ENCODE peak calls at places on chromosomes 2 and 18, in four cellular contexts. Q is colonic mucosa, Y is endothelial cell of umbilical vein, B is GM23338. V is an unnamed sample.
A peak's percentile ranks its signal among the peaks of the same experiment; 100 is the strongest.

GRCh38 chr2:4340536-4340935 is 637.2 kb downstream of the DCDC2C start:
- DNase-seq in Q (no peak), B (no peak), Y (peak; percentile 82), V (no peak)

GRCh38 chr18:44823286-44823685 is 142.6 kb downstream of the SETBP1 start:
- DNase-seq in B (no peak), Q (no peak), Y (no peak), V (no peak)

GRCh38 chr2:150449856-150450255 is 37.6 kb downstream of the RND3 start:
- DNase-seq in Q (no peak), B (no peak), Y (peak; percentile 41), V (no peak)

GRCh38 chr2:37866535-37866934 is 58.6 kb upstream of the RMDN2 start:
- DNase-seq in B (no peak), Y (no peak), Q (no peak), V (no peak)

GRCh38 chr2:240387325-240387668 is 48.2 kb upstream of the GPC1 start:
- DNase-seq in Y (no peak), Q (no peak), B (no peak), V (no peak)

GRCh38 chr2:241617431-241618154 is 19.4 kb downstream of the THAP4 start:
- DNase-seq in Y (peak; percentile 41), B (peak; percentile 91), Q (no peak), V (no peak)

GRCh38 chr2:238728322-238729260 is 119.3 kb upstream of the TWIST2 start:
- DNase-seq in B (no peak), Q (no peak), Y (no peak), V (peak; percentile 100)

GRCh38 chr2:100773538-100773937 is 46.4 kb upstream of the NPAS2 start:
- DNase-seq in B (no peak), Y (no peak), Q (no peak), V (no peak)

GRCh38 chr2:45669109-45669508 is 17.6 kb downstream of the PRKCE start:
- DNase-seq in Y (peak; percentile 96), Q (no peak), B (no peak), V (no peak)

GRCh38 chr18:44246001-44246400 is 434.7 kb upstream of the SETBP1 start:
- DNase-seq in Y (no peak), Q (no peak), B (peak; percentile 2), V (no peak)

GRCh38 chr2:129935118-129935517 is 44.3 kb upstream of the RAB6C start:
- DNase-seq in Y (no peak), B (peak; percentile 69), Q (no peak), V (no peak)
- H3K36me3 ChIP-seq in Y (no peaks in the 10 kb centered on the region), B (no peaks in the 10 kb centered on the region), Q (no peaks in the 10 kb centered on the region), V (no peaks in the 10 kb centered on the region)

GRCh38 chr2:14903709-14904374 is 271.3 kb downstream of the LRATD1 start:
- DNase-seq in B (peak; percentile 91), Y (no peak), Q (peak; percentile 62), V (no peak)
- TF ChIP-seq CTCF in B (peak; percentile 98), Y (peak; percentile 18), Q (peak; percentile 81), V (peak; percentile 30)

GRCh38 chr18:8520266-8520665 is 89.0 kb upstream of the RAB12 start:
- DNase-seq in B (no peak), Q (no peak), Y (no peak), V (no peak)
- H3K27me3 ChIP-seq in B (no peaks in the 10 kb centered on the region), Q (no peaks in the 10 kb centered on the region), Y (no peaks in the 10 kb centered on the region), V (peaks cover 6% of the 10 kb centered on the region)

DNA sequence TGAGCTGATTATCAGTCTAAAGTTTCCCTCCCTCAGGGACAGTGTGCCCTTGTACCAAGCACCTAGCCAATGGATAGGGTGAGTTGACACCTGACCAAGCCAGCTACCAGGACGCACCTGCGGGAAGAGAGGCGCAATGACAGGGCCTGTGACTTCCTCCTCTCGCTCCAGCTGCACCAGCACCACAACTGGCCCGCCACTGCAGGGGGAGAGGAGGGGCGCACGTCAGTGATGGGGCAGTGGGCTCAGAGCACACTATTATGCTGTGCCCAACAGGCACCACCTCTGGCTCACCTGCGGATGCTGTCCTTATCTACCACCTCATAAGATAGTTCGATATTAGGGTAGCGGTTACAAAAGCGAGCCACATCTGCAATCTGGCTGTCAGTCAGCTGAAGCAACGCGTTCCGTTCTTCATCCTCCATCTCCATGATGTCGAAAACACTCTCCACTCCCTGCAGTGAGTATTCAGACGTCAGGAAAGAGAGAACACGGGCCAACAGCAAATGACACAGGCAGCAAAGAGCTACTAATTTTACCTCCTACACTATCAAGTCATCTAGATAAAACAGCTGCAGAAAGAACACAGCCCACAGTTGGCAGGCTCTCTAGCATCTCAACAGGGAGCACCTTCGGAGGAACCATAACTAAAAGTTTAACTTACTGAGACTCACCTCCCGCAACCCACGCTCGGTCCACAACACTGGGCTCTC is 10.9 kb downstream of the CIAO1 start:
- DNase-seq in Y (no peak), B (no peak), Q (no peak), V (no peak)
- H3K36me3 ChIP-seq in Y (peaks cover 25% of the 10 kb centered on the region), B (peaks cover 45% of the 10 kb centered on the region), Q (peaks cover 25% of the 10 kb centered on the region), V (peaks cover 35% of the 10 kb centered on the region)

GRCh38 chr18:48742304-48742703 is 203.5 kb downstream of the CTIF start:
- DNase-seq in Y (no peak), B (no peak), Q (no peak), V (no peak)
- TF ChIP-seq CTCF in Y (no peak), B (no peak), Q (no peak), V (no peak)

V was measured in BJ.